ENCODE peak calls at places on chromosomes 4 and X, in ten cellular contexts. U, Y, N, H, M, Z, W, D, R and C are unnamed samples.

GRCh38 chr4:113064244-113064643 is 14.8 kb downstream of the ANK2 start:
- DNase-seq in U (no peak), Y (no peak), N (peak; percentile 87), H (no peak), M (no peak), Z (no peak), W (no peak), D (no peak), R (no peak), C (no peak)

GRCh38 chrX:69222103-69223090 is 57.1 kb upstream of the PJA1 start:
- DNase-seq in U (peak; percentile 56), Y (peak; percentile 70), N (peak; percentile 88), H (peak; percentile 64), M (peak; percentile 43), Z (peak; percentile 69), W (peak; percentile 39), D (peak; percentile 6), R (peak; percentile 68), C (peak; percentile 21)

GRCh38 chr4:2433609-2434350 is 15.0 kb downstream of the CFAP99 start:
- DNase-seq in U (no peak), Y (no peak), N (no peak), H (no peak), M (no peak), Z (no peak), W (no peak), D (no peak), R (no peak), C (no peak)

GRCh38 chrX:10615931-10616780 is 4.2 kb downstream of the MID1 start:
- DNase-seq in U (peak; percentile 23), Y (no peak), N (no peak), H (no peak), M (peak; percentile 30), Z (peak; percentile 53), W (peak; percentile 66), D (no peak), R (peak; percentile 27), C (peak; percentile 17)

GRCh38 chr4:84673475-84674230 is 90.7 kb downstream of the CDS1 start:
- DNase-seq in U (no peak), Y (no peak), N (no peak), H (peak; percentile 76), M (no peak), Z (peak; percentile 87), W (peak; percentile 76), D (no peak), R (no peak), C (peak; percentile 62)

GRCh38 chrX:131279617-131280016 is 9.5 kb downstream of the IGSF1 start:
- DNase-seq in U (no peak), Y (no peak), N (no peak), H (no peak), M (no peak), Z (no peak), W (no peak), D (no peak), R (no peak), C (no peak)

GRCh38 chrX:115939636-115940160 is 230.8 kb upstream of the AGTR2 start:
- DNase-seq in U (no peak), Y (no peak), N (no peak), H (no peak), M (no peak), Z (no peak), W (no peak), D (no peak), R (no peak), C (no peak)

GRCh38 chrX:95539041-95539440 is 1145.6 kb upstream of the DIAPH2 start:
- DNase-seq in U (no peak), Y (no peak), N (peak; percentile 1), H (no peak), M (no peak), Z (no peak), W (no peak), D (no peak), R (no peak), C (no peak)

GRCh38 chr4:2292679-2293108 is 30.8 kb upstream of the MXD4 start:
- DNase-seq in U (no peak), Y (no peak), N (no peak), H (no peak), M (no peak), Z (peak; percentile 65), W (no peak), D (no peak), R (no peak), C (no peak)

GRCh38 chr4:41748788-41749445 is 392 bp upstream of the PHOX2B start:
- DNase-seq in U (no peak), Y (no peak), N (peak; percentile 67), H (no peak), M (no peak), Z (no peak), W (no peak), D (no peak), R (no peak), C (no peak)

GRCh38 chr4:8704632-8705031 is 112.1 kb downstream of the CPZ start:
- DNase-seq in U (peak; percentile 12), Y (no peak), N (no peak), H (no peak), M (no peak), Z (no peak), W (no peak), D (no peak), R (no peak), C (no peak)

GRCh38 chrX:132957211-132958085 is 981 bp downstream of the HS6ST2 start:
- DNase-seq in U (no peak), Y (no peak), N (peak; percentile 66), H (no peak), M (no peak), Z (peak; percentile 12), W (peak; percentile 6), D (no peak), R (no peak), C (no peak)

GRCh38 chr4:113270520-113271319 is 221.3 kb downstream of the ANK2 start:
- DNase-seq in U (no peak), Y (no peak), N (no peak), H (no peak), M (no peak), Z (no peak), W (no peak), D (no peak), R (no peak), C (no peak)

GRCh38 chr4:104592894-104593470 is 98.3 kb upstream of the CXXC4 start:
- DNase-seq in U (no peak), Y (no peak), N (no peak), H (no peak), M (no peak), Z (no peak), W (no peak), D (no peak), R (no peak), C (no peak)

GRCh38 chrX:71627588-71628404 is 9.5 kb upstream of the CXCR3 start:
- DNase-seq in U (no peak), Y (no peak), N (no peak), H (no peak), M (no peak), Z (no peak), W (no peak), D (no peak), R (no peak), C (no peak)

GRCh38 chrX:80648023-80648422 is 161.7 kb downstream of the BRWD3 start:
- DNase-seq in U (no peak), Y (no peak), N (peak; percentile 0), H (no peak), M (no peak), Z (peak; percentile 14), W (peak; percentile 1), D (no peak), R (no peak), C (no peak)

GRCh38 chr4:136934601-136935000 is 597.7 kb downstream of the PCDH18 start:
- DNase-seq in U (no peak), Y (no peak), N (no peak), H (no peak), M (no peak), Z (no peak), W (no peak), D (no peak), R (no peak), C (no peak)

GRCh38 chrX:107654778-107655761 is 26.8 kb downstream of the PRPS1 start:
- DNase-seq in U (peak; percentile 64), Y (peak; percentile 64), N (peak; percentile 54), H (peak; percentile 91), M (peak; percentile 40), Z (peak; percentile 94), W (peak; percentile 49), D (no peak), R (peak; percentile 63), C (peak; percentile 80)

GRCh38 chr4:52713456-52713937 is 37.7 kb downstream of the ERVMER34-1 start:
- DNase-seq in U (no peak), Y (no peak), N (no peak), H (no peak), M (no peak), Z (no peak), W (peak; percentile 22), D (no peak), R (peak; percentile 20), C (no peak)
- H3K4me1 ChIP-seq in U (peaks cover 27% of the 10 kb centered on the region), Y (peaks cover 16% of the 10 kb centered on the region), N (peaks cover 10% of the 10 kb centered on the region), H (peaks cover 31% of the 10 kb centered on the region), M (peaks cover 32% of the 10 kb centered on the region), Z (no peaks in the 10 kb centered on the region), W (peaks cover 30% of the 10 kb centered on the region), D (peaks cover 26% of the 10 kb centered on the region), R (peaks cover 32% of the 10 kb centered on the region), C (peaks cover 21% of the 10 kb centered on the region)

GRCh38 chrX:149453030-149453429 is 52.1 kb downstream of the IDS start:
- DNase-seq in U (no peak), Y (no peak), N (no peak), H (peak; percentile 52), M (no peak), Z (peak; percentile 76), W (peak; percentile 19), D (no peak), R (no peak), C (peak; percentile 47)
- H3K4me1 ChIP-seq in U (no peaks in the 10 kb centered on the region), Y (no peaks in the 10 kb centered on the region), N (no peaks in the 10 kb centered on the region), H (peaks cover 21% of the 10 kb centered on the region), M (no peaks in the 10 kb centered on the region), Z (peaks cover 4% of the 10 kb centered on the region), W (peaks cover 3% of the 10 kb centered on the region), D (no peaks in the 10 kb centered on the region), R (no peaks in the 10 kb centered on the region), C (peaks cover 7% of the 10 kb centered on the region)

DNA sequence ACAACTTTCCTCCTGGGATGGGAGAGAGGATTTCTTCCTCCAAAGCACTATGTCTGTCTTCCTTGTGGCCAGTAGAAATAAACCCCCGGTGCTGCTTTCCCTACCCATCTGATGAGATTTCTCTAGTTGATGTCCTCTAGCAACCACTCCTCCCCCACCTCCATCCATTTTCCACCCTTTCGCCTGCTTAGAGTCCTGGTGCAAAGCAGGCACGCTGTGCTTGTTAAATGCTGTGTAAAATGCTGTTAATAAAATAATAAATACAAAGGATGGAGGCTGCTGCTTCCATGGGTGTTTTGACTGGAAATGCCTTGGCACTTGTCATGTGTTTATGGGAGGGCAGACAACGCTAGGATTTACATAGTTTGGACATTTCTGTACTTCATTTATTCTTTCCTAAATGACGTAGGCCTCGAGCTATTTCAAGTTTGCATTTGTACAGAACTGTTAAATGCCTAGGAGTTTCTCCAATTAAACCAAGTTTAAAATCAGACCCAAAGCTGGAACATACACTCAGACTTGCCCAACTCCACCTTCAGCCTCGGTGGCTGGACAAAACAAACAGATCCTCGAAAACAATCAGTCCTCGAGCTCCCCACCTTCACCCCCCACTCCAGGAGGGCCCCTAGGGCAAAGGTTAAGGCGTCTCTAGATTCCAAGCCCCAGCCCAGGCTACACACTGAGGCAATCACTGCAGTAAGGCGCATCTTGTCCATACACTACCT is 10.0 kb downstream of the BCOR start:
- DNase-seq in U (no peak), Y (no peak), N (no peak), H (no peak), M (no peak), Z (no peak), W (no peak), D (no peak), R (no peak), C (peak; percentile 50)
- H3K4me1 ChIP-seq in U (peaks cover 69% of the 10 kb centered on the region), Y (no peaks in the 10 kb centered on the region), N (peaks cover 29% of the 10 kb centered on the region), H (peaks cover 4% of the 10 kb centered on the region), M (peaks cover 52% of the 10 kb centered on the region), Z (peaks cover 7% of the 10 kb centered on the region), W (peaks cover 14% of the 10 kb centered on the region), D (peaks cover 73% of the 10 kb centered on the region), R (peaks cover 75% of the 10 kb centered on the region), C (peaks cover 62% of the 10 kb centered on the region)

GRCh38 chr4:52946811-52947210 is 84.7 kb downstream of the RASL11B start:
- DNase-seq in U (no peak), Y (no peak), N (no peak), H (no peak), M (peak; percentile 41), Z (no peak), W (no peak), D (no peak), R (no peak), C (no peak)
- H3K4me1 ChIP-seq in U (no peaks in the 10 kb centered on the region), Y (no peaks in the 10 kb centered on the region), N (peaks cover 18% of the 10 kb centered on the region), H (peaks cover 8% of the 10 kb centered on the region), M (peaks cover 31% of the 10 kb centered on the region), Z (peaks cover 4% of the 10 kb centered on the region), W (peaks cover 12% of the 10 kb centered on the region), D (no peaks in the 10 kb centered on the region), R (no peaks in the 10 kb centered on the region), C (peaks cover 25% of the 10 kb centered on the region)